ENCODE peak calls at places on chromosomes 4 and X, in eight cellular contexts. One of them, this sample, is unnamed.

GRCh38 chrX:98795636-98796035 is 1614.4 kb downstream of the PCDH19 start:
- DNase-seq in ELR: no peak
- DNase-seq in amygdala: no peak
- DNase-seq in caudate nucleus: no peak
- DNase-seq in omental fat pad: no peak
- DNase-seq in T-helper 1 cell: no peak
- DNase-seq in iris pigment epithelial cell: no peak
- DNase-seq in T-helper 9 cell: no peak
- DNase-seq in this sample: no peak

GRCh38 chr4:177005801-177006230 is 213.1 kb upstream of the VEGFC start:
- DNase-seq in ELR: peak
- DNase-seq in amygdala: no peak
- DNase-seq in caudate nucleus: no peak
- DNase-seq in omental fat pad: no peak
- DNase-seq in T-helper 1 cell: no peak
- DNase-seq in iris pigment epithelial cell: peak
- DNase-seq in T-helper 9 cell: no peak
- DNase-seq in this sample: peak

GRCh38 chr4:55012363-55013255 is 112.8 kb downstream of the KDR start:
- DNase-seq in ELR: no peak
- DNase-seq in amygdala: no peak
- DNase-seq in caudate nucleus: no peak
- DNase-seq in omental fat pad: no peak
- DNase-seq in T-helper 1 cell: no peak
- DNase-seq in iris pigment epithelial cell: peak
- DNase-seq in T-helper 9 cell: no peak
- DNase-seq in this sample: peak

GRCh38 chr4:52173470-52174055 is 122.5 kb downstream of the SPATA18 start:
- DNase-seq in ELR: no peak
- DNase-seq in amygdala: no peak
- DNase-seq in caudate nucleus: no peak
- DNase-seq in omental fat pad: no peak
- DNase-seq in T-helper 1 cell: no peak
- DNase-seq in iris pigment epithelial cell: peak
- DNase-seq in T-helper 9 cell: no peak
- DNase-seq in this sample: peak

GRCh38 chr4:41597494-41597893 is 59.5 kb downstream of the LIMCH1 start:
- DNase-seq in ELR: no peak
- DNase-seq in amygdala: no peak
- DNase-seq in caudate nucleus: no peak
- DNase-seq in omental fat pad: no peak
- DNase-seq in T-helper 1 cell: no peak
- DNase-seq in iris pigment epithelial cell: no peak
- DNase-seq in T-helper 9 cell: no peak
- DNase-seq in this sample: no peak

GRCh38 chr4:112916868-112917267 is 132.6 kb upstream of the ANK2 start:
- DNase-seq in ELR: peak
- DNase-seq in amygdala: no peak
- DNase-seq in caudate nucleus: no peak
- DNase-seq in omental fat pad: no peak
- DNase-seq in T-helper 1 cell: no peak
- DNase-seq in iris pigment epithelial cell: peak
- DNase-seq in T-helper 9 cell: no peak
- DNase-seq in this sample: peak

GRCh38 chr4:161767116-161767515 is 396.7 kb downstream of the FSTL5 start:
- DNase-seq in ELR: peak
- DNase-seq in amygdala: no peak
- DNase-seq in caudate nucleus: no peak
- DNase-seq in omental fat pad: no peak
- DNase-seq in T-helper 1 cell: no peak
- DNase-seq in iris pigment epithelial cell: peak
- DNase-seq in T-helper 9 cell: no peak
- DNase-seq in this sample: peak

GRCh38 chr4:185080545-185080944 is 62.3 kb downstream of the HELT start:
- DNase-seq in ELR: no peak
- DNase-seq in amygdala: no peak
- DNase-seq in caudate nucleus: no peak
- DNase-seq in omental fat pad: no peak
- DNase-seq in T-helper 1 cell: no peak
- DNase-seq in iris pigment epithelial cell: no peak
- DNase-seq in T-helper 9 cell: no peak
- DNase-seq in this sample: no peak

GRCh38 chr4:1249731-1250526 is 999 bp upstream of the CTBP1 start:
- DNase-seq in ELR: peak
- DNase-seq in amygdala: no peak
- DNase-seq in caudate nucleus: peak
- DNase-seq in omental fat pad: no peak
- DNase-seq in T-helper 1 cell: peak
- DNase-seq in iris pigment epithelial cell: peak
- DNase-seq in T-helper 9 cell: peak
- DNase-seq in this sample: no peak

GRCh38 chrX:41718481-41719245 is 5.3 kb upstream of the GPR82 start:
- DNase-seq in ELR: no peak
- DNase-seq in amygdala: no peak
- DNase-seq in caudate nucleus: no peak
- DNase-seq in omental fat pad: no peak
- DNase-seq in T-helper 1 cell: no peak
- DNase-seq in iris pigment epithelial cell: peak
- DNase-seq in T-helper 9 cell: no peak
- DNase-seq in this sample: no peak

GRCh38 chr4:24794916-24795665 is at the start of gene SOD3:
- DNase-seq in ELR: peak
- DNase-seq in amygdala: peak
- DNase-seq in caudate nucleus: no peak
- DNase-seq in omental fat pad: no peak
- DNase-seq in T-helper 1 cell: no peak
- DNase-seq in iris pigment epithelial cell: peak
- DNase-seq in T-helper 9 cell: no peak
- DNase-seq in this sample: peak

GRCh38 chr4:173934201-173934600 is 349.3 kb downstream of the FBXO8 start:
- DNase-seq in ELR: peak
- DNase-seq in amygdala: no peak
- DNase-seq in caudate nucleus: no peak
- DNase-seq in omental fat pad: no peak
- DNase-seq in T-helper 1 cell: no peak
- DNase-seq in iris pigment epithelial cell: peak
- DNase-seq in T-helper 9 cell: no peak
- DNase-seq in this sample: no peak

GRCh38 chrX:119238557-119238956 is 2.5 kb downstream of the PGRMC1 start:
- DNase-seq in ELR: peak
- DNase-seq in amygdala: no peak
- DNase-seq in caudate nucleus: no peak
- DNase-seq in omental fat pad: no peak
- DNase-seq in T-helper 1 cell: no peak
- DNase-seq in iris pigment epithelial cell: no peak
- DNase-seq in T-helper 9 cell: no peak
- DNase-seq in this sample: no peak

GRCh38 chr4:185874516-185875230 is 62.7 kb upstream of the SORBS2 start:
- DNase-seq in ELR: peak
- DNase-seq in amygdala: no peak
- DNase-seq in caudate nucleus: no peak
- DNase-seq in omental fat pad: no peak
- DNase-seq in T-helper 1 cell: no peak
- DNase-seq in iris pigment epithelial cell: peak
- DNase-seq in T-helper 9 cell: no peak
- DNase-seq in this sample: peak

GRCh38 chr4:122100508-122100907 is 51.6 kb upstream of the BLTP1 start:
- DNase-seq in ELR: no peak
- DNase-seq in amygdala: no peak
- DNase-seq in caudate nucleus: no peak
- DNase-seq in omental fat pad: no peak
- DNase-seq in T-helper 1 cell: no peak
- DNase-seq in iris pigment epithelial cell: no peak
- DNase-seq in T-helper 9 cell: no peak
- DNase-seq in this sample: no peak

GRCh38 chr4:188976644-188977115 is 837.4 kb downstream of the TRIML1 start:
- DNase-seq in ELR: peak
- DNase-seq in amygdala: no peak
- DNase-seq in caudate nucleus: no peak
- DNase-seq in omental fat pad: no peak
- DNase-seq in T-helper 1 cell: no peak
- DNase-seq in iris pigment epithelial cell: peak
- DNase-seq in T-helper 9 cell: no peak
- DNase-seq in this sample: peak

GRCh38 chrX:102728646-102729045 is 8.1 kb downstream of the GPRASP3 start:
- DNase-seq in ELR: no peak
- DNase-seq in amygdala: no peak
- DNase-seq in caudate nucleus: no peak
- DNase-seq in omental fat pad: no peak
- DNase-seq in T-helper 1 cell: no peak
- DNase-seq in iris pigment epithelial cell: no peak
- DNase-seq in T-helper 9 cell: no peak
- DNase-seq in this sample: no peak

This sample was measured in myocyte.